ENCODE peak calls at places on chromosomes 16 and 17, in four cellular contexts. W is GM12891, D is cardiac fibroblast, N is NCI-H1105 treated with DMSO at 0.1 percent for 48 hours. E is an unnamed sample.

GRCh38 chr17:63700528-63701441 is 860 bp upstream of the LIMD2 start:
- DNase-seq in W (peak), N (peak), D (peak), E (peak)

GRCh38 chr17:56274491-56274890 is 121.2 kb downstream of the ANKFN1 start:
- DNase-seq in D (no peak), W (no peak), N (no peak), E (no peak)

GRCh38 chr17:40499551-40500189 is 1.8 kb downstream of the TNS4 start:
- DNase-seq in D (peak), N (peak), W (no peak), E (peak)

GRCh38 chr17:70187383-70187782 is 18.1 kb downstream of the KCNJ2 start:
- DNase-seq in W (no peak), D (peak), N (no peak), E (no peak)

GRCh38 chr16:73240928-73241327 is 193.0 kb upstream of the ZFHX3 start:
- DNase-seq in W (no peak), N (no peak), D (no peak), E (no peak)

GRCh38 chr16:85313541-85314208 is 201.4 kb upstream of the CIBAR2 start:
- DNase-seq in D (peak), W (no peak), N (no peak), E (no peak)

GRCh38 chr17:53950207-53950857 is 127.6 kb downstream of the KIF2B start:
- DNase-seq in N (no peak), W (no peak), D (no peak), E (peak)

GRCh38 chr17:30172560-30172959 is 55.9 kb downstream of the NSRP1 start:
- DNase-seq in D (no peak), W (no peak), N (no peak), E (no peak)

GRCh38 chr16:72938426-72939164 is 109.3 kb downstream of the ZFHX3 start:
- DNase-seq in D (peak), W (no peak), N (no peak), E (no peak)

GRCh38 chr17:62562656-62563055 is 64.8 kb upstream of the MRC2 start:
- DNase-seq in D (peak), W (no peak), N (peak), E (no peak)

GRCh38 chr17:39209317-39210092 is 9.4 kb downstream of the RPL19 start:
- DNase-seq in D (peak), W (no peak), N (no peak), E (peak)

GRCh38 chr17:79659376-79659775 is 48.5 kb upstream of the RBFOX3 start:
- DNase-seq in W (no peak), D (no peak), N (no peak), E (no peak)

GRCh38 chr17:69757794-69758430 is 317.1 kb upstream of the KCNJ16 start:
- DNase-seq in D (peak), N (no peak), W (no peak), E (no peak)

GRCh38 chr17:69046130-69046807 is 14.5 kb downstream of the ABCA9 start:
- DNase-seq in D (no peak), W (no peak), N (no peak), E (peak)

GRCh38 chr17:15447928-15448579 is 19.4 kb downstream of the CDRT4 start:
- DNase-seq in D (no peak), N (no peak), W (no peak), E (no peak)

GRCh38 chr16:8936421-8936820 is 27.3 kb downstream of the USP7 start:
- DNase-seq in W (no peak), D (peak), N (no peak), E (peak)

GRCh38 chr16:728890-729744 is 2.2 kb downstream of the HAGHL start:
- DNase-seq in N (no peak), W (no peak), D (no peak), E (peak)

GRCh38 chr17:4534928-4535666 is 20.1 kb downstream of the MYBBP1A start:
- DNase-seq in D (no peak), W (no peak), N (no peak), E (no peak)

GRCh38 chr17:47685556-47686275 is 8.2 kb upstream of the TBKBP1 start:
- DNase-seq in N (no peak), W (no peak), D (no peak), E (no peak)

GRCh38 chr17:62791235-62792121 is 16.6 kb downstream of the MARCHF10 start:
- DNase-seq in W (no peak), N (no peak), D (peak), E (no peak)

GRCh38 chr17:74332763-74333220 is 6.8 kb downstream of the KIF19 start:
- DNase-seq in N (peak), W (no peak), D (no peak), E (peak)

GRCh38 chr17:43401293-43401692 is 2.5 kb downstream of the ARL4D start:
- DNase-seq in N (no peak), D (peak), W (no peak), E (no peak)

GRCh38 chr17:76487451-76488192 is 13.6 kb downstream of the RHBDF2 start:
- DNase-seq in N (no peak), W (no peak), D (no peak), E (no peak)

E was measured in mesendoderm.